ENCODE peak calls at places on chromosomes 16 and 17, in six cellular contexts. D is brain microvascular endothelial cell, Y is psoas muscle, J is aorta, H is iPS DF 19.7, Z is tibial nerve. M is an unnamed sample.

GRCh38 chr16:72400257-72401078 is 228.5 kb upstream of the PMFBP1 start:
- DNase-seq in D (peak), Y (no peak), J (no peak), H (peak), Z (peak), M (no peak)

GRCh38 chr16:71484006-71484893 is 4.9 kb downstream of the ZNF19 start:
- DNase-seq in D (peak), Y (peak), J (peak), H (peak), Z (peak), M (peak)

GRCh38 chr17:47981462-47981861 is 10.5 kb downstream of the CDK5RAP3 start:
- DNase-seq in D (no peak), Y (no peak), J (no peak), H (no peak), Z (no peak), M (no peak)

GRCh38 chr17:77466596-77467223 is 325.9 kb downstream of the SEC14L1 start:
- DNase-seq in D (no peak), Y (no peak), J (no peak), H (no peak), Z (no peak), M (peak)

GRCh38 chr17:80265205-80266068 is 4.8 kb downstream of the RNF213 start:
- DNase-seq in D (no peak), Y (no peak), J (no peak), H (no peak), Z (no peak), M (no peak)

GRCh38 chr17:3615160-3615870 is 6.1 kb upstream of the TRPV1 start:
- DNase-seq in D (no peak), Y (no peak), J (no peak), H (no peak), Z (no peak), M (no peak)

GRCh38 chr17:55705847-55706246 is 16.8 kb downstream of the TMEM100 start:
- DNase-seq in D (no peak), Y (no peak), J (no peak), H (no peak), Z (no peak), M (no peak)

GRCh38 chr16:85369741-85370528 is 243.2 kb upstream of the GSE1 start:
- DNase-seq in D (peak), Y (peak), J (peak), H (no peak), Z (peak), M (peak)

GRCh38 chr17:49435630-49436029 is 20.9 kb upstream of the PHB1 start:
- DNase-seq in D (no peak), Y (no peak), J (peak), H (no peak), Z (no peak), M (no peak)

GRCh38 chr17:681738-682137 is 32.9 kb downstream of the VPS53 start:
- DNase-seq in D (peak), Y (no peak), J (no peak), H (no peak), Z (no peak), M (no peak)

GRCh38 chr17:60506312-60506711 is 19.7 kb downstream of the APPBP2 start:
- DNase-seq in D (peak), Y (no peak), J (no peak), H (no peak), Z (no peak), M (no peak)

GRCh38 chr17:67546578-67547527 is 169.8 kb downstream of the PITPNC1 start:
- DNase-seq in D (peak), Y (peak), J (peak), H (no peak), Z (no peak), M (peak)

GRCh38 chr17:17839792-17840707 is 3.3 kb upstream of the SREBF1 start:
- DNase-seq in D (peak), Y (peak), J (peak), H (no peak), Z (peak), M (peak)

GRCh38 chr16:11793840-11794239 is 3.2 kb downstream of the ZC3H7A start:
- DNase-seq in D (no peak), Y (no peak), J (no peak), H (no peak), Z (no peak), M (no peak)

GRCh38 chr16:57091200-57091989 is 988 bp upstream of the CPNE2 start:
- DNase-seq in D (peak), Y (peak), J (peak), H (no peak), Z (peak), M (peak)

GRCh38 chr16:68985855-68986254 is 119.6 kb upstream of the HAS3 start:
- DNase-seq in D (peak), Y (no peak), J (no peak), H (no peak), Z (no peak), M (no peak)

GRCh38 chr17:81868674-81869220 is 2.4 kb downstream of the ARHGDIA start:
- DNase-seq in D (peak), Y (peak), J (peak), H (no peak), Z (no peak), M (no peak)

GRCh38 chr16:88763502-88764053 is 21.4 kb downstream of the PIEZO1 start:
- DNase-seq in D (no peak), Y (no peak), J (no peak), H (peak), Z (no peak), M (no peak)

GRCh38 chr16:58464916-58465731 is 34.8 kb upstream of the NDRG4 start:
- DNase-seq in D (no peak), Y (no peak), J (no peak), H (no peak), Z (no peak), M (no peak)

GRCh38 chr17:46940692-46941404 is 17.9 kb downstream of the GOSR2 start:
- DNase-seq in D (peak), Y (peak), J (peak), H (no peak), Z (peak), M (peak)

GRCh38 chr17:19897901-19898300 is 30.2 kb upstream of the ULK2 start:
- DNase-seq in D (peak), Y (no peak), J (no peak), H (no peak), Z (no peak), M (no peak)

GRCh38 chr17:78346605-78347250 is 13.1 kb downstream of the SOCS3 start:
- DNase-seq in D (no peak), Y (no peak), J (no peak), H (no peak), Z (no peak), M (no peak)

GRCh38 chr17:81608082-81608481 is 28.8 kb downstream of the NPLOC4 start:
- DNase-seq in D (peak), Y (no peak), J (no peak), H (no peak), Z (no peak), M (no peak)

GRCh38 chr16:49800876-49801275 is 55.0 kb downstream of the ZNF423 start:
- DNase-seq in D (no peak), Y (no peak), J (no peak), H (no peak), Z (no peak), M (no peak)

GRCh38 chr17:73554498-73554897 is 89.7 kb downstream of the SDK2 start:
- DNase-seq in D (no peak), Y (no peak), J (no peak), H (no peak), Z (no peak), M (no peak)

GRCh38 chr17:71975331-71975801 is 145.5 kb upstream of the SOX9 start:
- DNase-seq in D (peak), Y (peak), J (peak), H (no peak), Z (peak), M (peak)

GRCh38 chr17:40541060-40541872 is 24.0 kb downstream of the CCR7 start:
- DNase-seq in D (no peak), Y (no peak), J (peak), H (no peak), Z (no peak), M (no peak)

GRCh38 chr17:78974635-78975591 is 4.8 kb downstream of the LGALS3BP start:
- DNase-seq in D (peak), Y (peak), J (peak), H (no peak), Z (peak), M (peak)

GRCh38 chr17:16953841-16954240 is 18.1 kb downstream of the TNFRSF13B start:
- DNase-seq in D (no peak), Y (no peak), J (no peak), H (no peak), Z (no peak), M (no peak)

GRCh38 chr16:49462989-49463371 is 89.4 kb downstream of the C16orf78 start:
- DNase-seq in D (no peak), Y (no peak), J (no peak), H (no peak), Z (no peak), M (no peak)

GRCh38 chr17:49978501-49978900 is 9.5 kb downstream of the DLX4 start:
- DNase-seq in D (no peak), Y (no peak), J (no peak), H (no peak), Z (no peak), M (no peak)

GRCh38 chr17:7834554-7834890 is 505 bp downstream of the KDM6B start:
- DNase-seq in D (no peak), Y (peak), J (peak), H (no peak), Z (peak), M (peak)

GRCh38 chr16:54806961-54807360 is 123.7 kb upstream of the IRX5 start:
- DNase-seq in D (no peak), Y (no peak), J (no peak), H (no peak), Z (no peak), M (no peak)

GRCh38 chr16:2692948-2693651 is 10.8 kb downstream of the KCTD5 start:
- DNase-seq in D (no peak), Y (peak), J (no peak), H (no peak), Z (no peak), M (peak)

GRCh38 chr16:4936181-4936990 is 562 bp downstream of the PPL start:
- DNase-seq in D (no peak), Y (peak), J (no peak), H (no peak), Z (no peak), M (no peak)

GRCh38 chr16:17544785-17545184 is 74.0 kb upstream of the XYLT1 start:
- DNase-seq in D (no peak), Y (no peak), J (no peak), H (peak), Z (peak), M (no peak)

GRCh38 chr17:42131971-42132370 is 9.4 kb downstream of the HSPB9 start:
- DNase-seq in D (no peak), Y (no peak), J (no peak), H (no peak), Z (no peak), M (no peak)

GRCh38 chr16:68365167-68365817 is 54.5 kb downstream of the PRMT7 start:
- DNase-seq in D (no peak), Y (no peak), J (no peak), H (no peak), Z (no peak), M (peak)

GRCh38 chr17:17196776-17197175 is 9.4 kb downstream of the PLD6 start:
- DNase-seq in D (no peak), Y (no peak), J (no peak), H (no peak), Z (no peak), M (no peak)